ENCODE peak calls at places on chromosomes 12 and 14, in four cellular contexts. M is glutamatergic neuron, Q is mucosa of descending colon, A is tibial artery. Z is an unnamed sample.

GRCh38 chr12:95815635-95816212 is 25.2 kb upstream of the NTN4 start:
- DNase-seq in Q (no peak), A (no peak), M (no peak), Z (no peak)

GRCh38 chr12:106709068-106709511 is 65.4 kb upstream of the RIC8B start:
- DNase-seq in A (no peak), M (no peak), Q (no peak), Z (no peak)

GRCh38 chr12:132385923-132386751 is 56.7 kb upstream of the GALNT9 start:
- DNase-seq in A (no peak), M (peak), Q (no peak), Z (peak)

GRCh38 chr14:94633116-94633515 is 20.9 kb downstream of the SERPINA3 start:
- DNase-seq in M (no peak), Q (no peak), A (peak), Z (no peak)

GRCh38 chr12:530308-530707 is 70.6 kb downstream of the B4GALNT3 start:
- DNase-seq in Q (no peak), A (no peak), M (no peak), Z (no peak)

GRCh38 chr14:21219120-21219519 is 50.1 kb downstream of the HNRNPC start:
- DNase-seq in Q (no peak), A (no peak), M (no peak), Z (no peak)

GRCh38 chr12:97921957-97922722 is 459.5 kb downstream of the RMST start:
- DNase-seq in A (peak), Q (no peak), M (no peak), Z (no peak)

GRCh38 chr14:95340201-95340697 is 20.5 kb upstream of the CLMN start:
- DNase-seq in A (no peak), Q (peak), M (no peak), Z (no peak)

GRCh38 chr12:123167329-123167728 is 16.4 kb upstream of the PITPNM2 start:
- DNase-seq in Q (no peak), M (no peak), A (no peak), Z (no peak)

GRCh38 chr12:19572920-19573558 is 133.7 kb downstream of the AEBP2 start:
- DNase-seq in M (peak), Q (no peak), A (no peak), Z (no peak)

GRCh38 chr12:19575307-19576243 is 136.3 kb downstream of the AEBP2 start:
- DNase-seq in Q (no peak), A (peak), M (no peak), Z (no peak)

GRCh38 chr12:19573866-19574265 is 134.6 kb downstream of the AEBP2 start:
- DNase-seq in M (no peak), A (no peak), Q (no peak), Z (no peak)

GRCh38 chr12:19576421-19576925 is 137.2 kb downstream of the AEBP2 start:
- DNase-seq in A (no peak), M (no peak), Q (no peak), Z (no peak)

DNA sequence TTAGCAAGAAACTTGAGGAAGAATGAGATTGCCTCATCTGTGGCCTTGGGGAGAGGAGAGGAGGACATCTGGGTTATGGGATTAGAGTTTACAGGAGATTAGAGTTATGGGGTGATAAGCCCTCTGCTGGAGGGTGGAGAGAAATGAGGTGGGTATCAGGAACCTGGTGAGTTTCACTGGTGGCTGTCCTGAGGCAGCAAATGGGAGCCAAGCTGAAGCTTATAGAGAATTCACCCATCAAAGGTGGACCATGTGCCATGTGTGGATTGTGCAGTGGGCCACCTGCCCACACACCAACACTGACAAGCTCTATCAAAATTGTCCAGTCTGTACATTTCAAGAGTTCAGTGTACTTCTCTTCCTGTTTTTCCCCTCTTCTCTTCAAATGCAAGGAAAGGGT is 135.3 kb downstream of the AEBP2 start:
- DNase-seq in Q (no peak), A (no peak), M (no peak), Z (no peak)
- TF ChIP-seq CTCF in Q (no peak), A (no peak), M (no peak), Z (no peak)

GRCh38 chr14:92323031-92323915 is at the start of gene SLC24A4:
- DNase-seq in A (no peak), M (peak), Q (no peak), Z (no peak)
- TF ChIP-seq CTCF in A (no peak), M (no peak), Q (no peak), Z (no peak)

GRCh38 chr12:103745962-103746361 is 95.1 kb downstream of the NT5DC3 start:
- DNase-seq in M (no peak), A (no peak), Q (no peak), Z (no peak)
- TF ChIP-seq CTCF in M (no peak), A (no peak), Q (no peak), Z (no peak)

GRCh38 chr14:53151867-53152626 is 1.1 kb downstream of the DDHD1 start:
- DNase-seq in Q (peak), A (peak), M (peak), Z (peak)
- TF ChIP-seq CTCF in Q (no peak), A (peak), M (no peak), Z (peak)

GRCh38 chr14:58708004-58708403 is 70.2 kb downstream of the DACT1 start:
- DNase-seq in Q (no peak), M (no peak), A (no peak), Z (no peak)
- TF ChIP-seq CTCF in Q (no peak), M (no peak), A (no peak), Z (no peak)

GRCh38 chr12:2682301-2683282 is 112.2 kb upstream of the FKBP4 start:
- DNase-seq in M (peak), Q (no peak), A (no peak), Z (no peak)
- TF ChIP-seq CTCF in M (peak), Q (peak), A (no peak), Z (peak)

Z was measured in CD14-positive monocyte.